ENCODE peak calls at places on chromosomes 3 and 15, in four cellular contexts. One of them, this sample, is unnamed.
A peak's percentile ranks its signal among the peaks of the same experiment; 100 is the strongest.

GRCh38 chr3:142165194-142165593 is 15.8 kb upstream of the TFDP2 start:
- DNase-seq in A549: no peak
- DNase-seq in SK-N-SH: no peak
- DNase-seq in sigmoid colon: no peak
- DNase-seq in this sample: no peak

GRCh38 chr3:178246004-178246403 is 290.2 kb upstream of the KCNMB2 start:
- DNase-seq in sigmoid colon: no peak
- DNase-seq in A549: no peak
- DNase-seq in SK-N-SH: no peak
- DNase-seq in this sample: no peak

GRCh38 chr3:161989012-161989411 is 492.4 kb downstream of the OTOL1 start:
- DNase-seq in sigmoid colon: no peak
- DNase-seq in A549: peak; percentile 12
- DNase-seq in SK-N-SH: no peak
- DNase-seq in this sample: no peak

GRCh38 chr3:149473991-149474819 is at the start of gene TM4SF4:
- DNase-seq in A549: peak; percentile 69
- DNase-seq in sigmoid colon: no peak
- DNase-seq in SK-N-SH: no peak
- DNase-seq in this sample: no peak

GRCh38 chr15:58489289-58489688 is 57.5 kb downstream of the LIPC start:
- DNase-seq in A549: no peak
- DNase-seq in sigmoid colon: no peak
- DNase-seq in SK-N-SH: no peak
- DNase-seq in this sample: no peak

GRCh38 chr3:64890466-64890865 is 202.7 kb upstream of the ADAMTS9 start:
- DNase-seq in SK-N-SH: no peak
- DNase-seq in A549: no peak
- DNase-seq in sigmoid colon: no peak
- DNase-seq in this sample: no peak

GRCh38 chr3:172987268-172987667 is 153.8 kb downstream of the SPATA16 start:
- DNase-seq in sigmoid colon: no peak
- DNase-seq in A549: peak; percentile 36
- DNase-seq in SK-N-SH: no peak
- DNase-seq in this sample: no peak

GRCh38 chr15:67967871-67968423 is 86.2 kb upstream of the PIAS1 start:
- DNase-seq in sigmoid colon: peak; percentile 93
- DNase-seq in A549: no peak
- DNase-seq in SK-N-SH: peak; percentile 81
- DNase-seq in this sample: peak; percentile 79

DNA sequence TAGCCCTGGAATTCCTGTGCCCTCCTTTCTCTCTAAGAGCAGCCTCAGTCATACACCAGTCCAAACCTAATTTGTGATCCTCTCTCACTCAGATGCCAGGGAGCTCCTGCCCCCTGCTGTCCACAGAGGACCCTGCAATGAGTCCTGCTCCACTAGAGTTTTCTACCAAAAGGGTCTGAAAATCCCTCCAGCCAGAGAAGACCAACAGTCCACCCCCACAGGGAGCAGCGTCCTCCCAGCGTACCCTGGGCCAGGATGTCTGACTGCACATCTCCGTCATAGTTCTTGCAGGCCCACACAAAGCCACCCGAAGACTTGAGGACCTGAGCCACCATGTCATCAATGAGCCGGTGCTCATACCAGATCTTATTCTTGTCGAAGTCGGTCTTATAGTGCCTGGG is 15.4 kb downstream of the IDH2 start:
- DNase-seq in sigmoid colon: no peak
- DNase-seq in A549: peak; percentile 68
- DNase-seq in SK-N-SH: peak; percentile 77
- DNase-seq in this sample: peak; percentile 55
- H3K27ac ChIP-seq in sigmoid colon: peak overlapping the region; percentile 4
- H3K27ac ChIP-seq in A549: peak overlapping the region; percentile 13
- H3K27ac ChIP-seq in SK-N-SH: no peak overlapping the region
- H3K27ac ChIP-seq in this sample: no peak overlapping the region

DNA sequence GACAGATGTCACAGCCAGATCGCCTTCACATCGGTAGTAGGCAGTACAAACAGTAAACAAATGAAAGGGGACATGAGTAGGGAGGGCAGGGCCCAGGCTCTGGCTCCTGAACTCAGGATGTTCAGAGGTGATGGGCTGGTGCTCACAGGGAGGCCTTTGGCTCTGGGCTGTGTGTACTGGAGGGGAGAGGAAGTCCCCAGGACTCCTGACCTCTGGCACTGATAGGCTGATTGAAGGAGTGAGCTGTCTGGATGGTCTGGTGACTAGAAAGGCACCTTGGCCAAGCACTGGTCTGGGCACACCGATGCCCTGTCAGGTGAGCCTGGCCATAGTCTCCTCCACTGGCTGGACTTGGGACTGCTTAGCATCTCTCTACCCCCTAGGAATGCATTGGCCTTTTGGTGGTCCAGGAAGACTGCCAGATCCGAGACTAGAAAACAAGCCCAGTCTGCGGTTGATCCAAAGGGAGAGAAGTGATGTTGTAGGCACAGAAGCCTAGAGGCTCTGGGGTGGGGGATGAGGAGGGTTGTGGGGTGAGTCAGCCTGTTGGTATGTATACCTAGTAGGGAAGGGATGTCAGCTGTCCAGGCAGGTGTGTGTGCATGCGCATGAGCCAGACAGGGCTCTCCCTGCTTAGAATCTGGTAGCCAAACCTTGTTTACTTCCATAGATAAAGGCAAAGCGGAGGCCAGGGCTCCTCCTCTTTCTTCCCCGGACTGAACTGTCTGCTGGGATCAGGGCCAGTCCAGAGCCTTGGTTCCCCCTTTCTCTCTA is 1.9 kb downstream of the SPINT1 start:
- DNase-seq in SK-N-SH: no peak
- DNase-seq in sigmoid colon: no peak
- DNase-seq in A549: no peak
- DNase-seq in this sample: no peak
- TF ChIP-seq EP300 in SK-N-SH: no peak
- TF ChIP-seq EP300 in sigmoid colon: no peak
- TF ChIP-seq EP300 in A549: no peak
- TF ChIP-seq EP300 in this sample: no peak

DNA sequence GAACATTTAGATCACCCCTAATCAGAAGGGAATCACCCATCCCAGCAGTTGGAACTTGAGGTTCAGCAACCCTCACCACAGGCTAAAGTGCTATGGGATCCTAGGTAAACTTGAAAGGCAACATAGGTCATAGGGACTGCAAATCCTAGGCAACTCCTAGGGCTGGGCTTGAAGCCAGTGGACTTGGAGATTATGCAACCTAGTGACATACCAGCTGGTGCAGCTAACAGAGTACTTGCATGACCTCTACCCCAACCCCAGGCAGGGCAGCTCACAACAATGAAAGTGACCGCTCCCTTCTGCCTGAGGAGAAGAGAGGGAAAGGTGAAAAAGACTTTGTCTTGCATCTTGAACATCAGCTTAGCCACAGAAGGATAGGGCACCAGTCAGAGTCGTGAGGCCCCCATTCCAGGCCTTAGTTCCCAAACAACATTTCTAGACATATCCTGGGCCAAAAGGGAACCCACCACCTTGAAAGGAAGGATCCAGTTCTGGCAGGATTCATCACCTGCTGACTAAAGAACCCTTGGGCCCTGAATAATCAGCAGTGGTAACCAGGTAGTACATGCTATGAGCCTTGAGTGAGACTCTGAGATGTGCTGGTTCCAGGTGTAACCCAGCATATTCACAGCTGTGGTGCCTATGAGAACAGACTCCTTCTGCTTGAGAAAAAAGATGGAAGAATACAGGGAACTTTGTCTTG is 37.6 kb upstream of the FBN1 start:
- DNase-seq in SK-N-SH: no peak
- DNase-seq in A549: peak; percentile 29
- DNase-seq in sigmoid colon: peak; percentile 80
- DNase-seq in this sample: no peak
- H3K27ac ChIP-seq in SK-N-SH: no peak overlapping the region
- H3K27ac ChIP-seq in A549: peak overlapping the region; percentile 55
- H3K27ac ChIP-seq in sigmoid colon: no peak overlapping the region
- H3K27ac ChIP-seq in this sample: no peak overlapping the region

GRCh38 chr15:88048237-88048636 is 208.3 kb downstream of the NTRK3 start:
- DNase-seq in A549: no peak
- DNase-seq in SK-N-SH: no peak
- DNase-seq in sigmoid colon: no peak
- DNase-seq in this sample: no peak
- TF ChIP-seq EP300 in A549: no peak
- TF ChIP-seq EP300 in SK-N-SH: no peak
- TF ChIP-seq EP300 in sigmoid colon: no peak
- TF ChIP-seq EP300 in this sample: no peak

GRCh38 chr3:114179575-114179974 is 723 bp upstream of the DRD3 start:
- DNase-seq in A549: peak; percentile 58
- DNase-seq in sigmoid colon: no peak
- DNase-seq in SK-N-SH: peak; percentile 42
- DNase-seq in this sample: no peak
- H3K27ac ChIP-seq in A549: no peak overlapping the region
- H3K27ac ChIP-seq in sigmoid colon: no peak overlapping the region
- H3K27ac ChIP-seq in SK-N-SH: no peak overlapping the region
- H3K27ac ChIP-seq in this sample: no peak overlapping the region

This sample was measured in ovary.